ENCODE peak calls at places on chromosomes 4 and X, in nine cellular contexts. One of them, this sample, is unnamed.

GRCh38 chr4:6011686-6012085 is 6.5 kb downstream of the C4orf50 start:
- DNase-seq in A549: no peak
- DNase-seq in neural progenitor cell: no peak
- DNase-seq in tibial artery: no peak
- DNase-seq in psoas muscle: no peak
- DNase-seq in body of pancreas: peak
- DNase-seq in kidney: peak
- DNase-seq in IMR-90: no peak
- DNase-seq in heart right ventricle: peak
- DNase-seq in this sample: peak

GRCh38 chrX:107713205-107714195 is 62.1 kb downstream of the TSC22D3 start:
- DNase-seq in heart right ventricle: no peak
- DNase-seq in body of pancreas: no peak
- DNase-seq in tibial artery: no peak
- DNase-seq in psoas muscle: peak
- DNase-seq in IMR-90: no peak
- DNase-seq in neural progenitor cell: no peak
- DNase-seq in kidney: no peak
- DNase-seq in A549: no peak
- DNase-seq in this sample: no peak

GRCh38 chrX:95057341-95057740 is 1383.3 kb downstream of the FAM133A start:
- DNase-seq in heart right ventricle: no peak
- DNase-seq in kidney: no peak
- DNase-seq in psoas muscle: no peak
- DNase-seq in tibial artery: no peak
- DNase-seq in body of pancreas: no peak
- DNase-seq in neural progenitor cell: no peak
- DNase-seq in A549: no peak
- DNase-seq in IMR-90: peak
- DNase-seq in this sample: no peak

GRCh38 chr4:13647012-13647411 is 19.5 kb upstream of the BOD1L1 start:
- DNase-seq in IMR-90: no peak
- DNase-seq in A549: no peak
- DNase-seq in heart right ventricle: no peak
- DNase-seq in tibial artery: no peak
- DNase-seq in psoas muscle: no peak
- DNase-seq in kidney: no peak
- DNase-seq in neural progenitor cell: no peak
- DNase-seq in body of pancreas: no peak
- DNase-seq in this sample: no peak

GRCh38 chrX:44596277-44596676 is 53.6 kb upstream of the FUNDC1 start:
- DNase-seq in IMR-90: no peak
- DNase-seq in heart right ventricle: no peak
- DNase-seq in A549: no peak
- DNase-seq in kidney: no peak
- DNase-seq in neural progenitor cell: no peak
- DNase-seq in tibial artery: no peak
- DNase-seq in psoas muscle: no peak
- DNase-seq in body of pancreas: no peak
- DNase-seq in this sample: no peak

GRCh38 chrX:55522577-55523254 is 33.1 kb upstream of the USP51 start:
- DNase-seq in A549: no peak
- DNase-seq in body of pancreas: no peak
- DNase-seq in tibial artery: no peak
- DNase-seq in IMR-90: no peak
- DNase-seq in heart right ventricle: peak
- DNase-seq in neural progenitor cell: no peak
- DNase-seq in psoas muscle: peak
- DNase-seq in kidney: peak
- DNase-seq in this sample: no peak

GRCh38 chr4:96736352-96736889 is 896.5 kb downstream of the PDHA2 start:
- DNase-seq in IMR-90: no peak
- DNase-seq in body of pancreas: no peak
- DNase-seq in A549: peak
- DNase-seq in kidney: no peak
- DNase-seq in psoas muscle: no peak
- DNase-seq in tibial artery: no peak
- DNase-seq in neural progenitor cell: peak
- DNase-seq in heart right ventricle: no peak
- DNase-seq in this sample: no peak

GRCh38 chr4:98284640-98285046 is 23.5 kb downstream of the RAP1GDS1 start:
- DNase-seq in body of pancreas: no peak
- DNase-seq in A549: peak
- DNase-seq in tibial artery: no peak
- DNase-seq in IMR-90: peak
- DNase-seq in neural progenitor cell: peak
- DNase-seq in psoas muscle: no peak
- DNase-seq in heart right ventricle: no peak
- DNase-seq in kidney: no peak
- DNase-seq in this sample: no peak

GRCh38 chrX:37825225-37825842 is 22.0 kb downstream of the DYNLT3 start:
- DNase-seq in neural progenitor cell: peak
- DNase-seq in IMR-90: peak
- DNase-seq in body of pancreas: peak
- DNase-seq in heart right ventricle: peak
- DNase-seq in tibial artery: peak
- DNase-seq in psoas muscle: no peak
- DNase-seq in kidney: no peak
- DNase-seq in A549: peak
- DNase-seq in this sample: no peak

GRCh38 chrX:136608295-136608933 is 39.5 kb upstream of the CD40LG start:
- DNase-seq in A549: peak
- DNase-seq in IMR-90: no peak
- DNase-seq in neural progenitor cell: peak
- DNase-seq in tibial artery: peak
- DNase-seq in heart right ventricle: peak
- DNase-seq in kidney: peak
- DNase-seq in body of pancreas: peak
- DNase-seq in psoas muscle: peak
- DNase-seq in this sample: no peak

GRCh38 chr4:155085843-155086530 is 122.4 kb upstream of the NPY2R start:
- DNase-seq in tibial artery: no peak
- DNase-seq in A549: peak
- DNase-seq in neural progenitor cell: no peak
- DNase-seq in IMR-90: peak
- DNase-seq in kidney: no peak
- DNase-seq in psoas muscle: no peak
- DNase-seq in heart right ventricle: no peak
- DNase-seq in body of pancreas: no peak
- DNase-seq in this sample: no peak

GRCh38 chrX:136318895-136319597 is 18.3 kb downstream of the ADGRG4 start:
- DNase-seq in kidney: no peak
- DNase-seq in body of pancreas: no peak
- DNase-seq in IMR-90: no peak
- DNase-seq in tibial artery: no peak
- DNase-seq in A549: no peak
- DNase-seq in psoas muscle: no peak
- DNase-seq in heart right ventricle: no peak
- DNase-seq in neural progenitor cell: no peak
- DNase-seq in this sample: no peak

GRCh38 chr4:166625018-166625637 is 609.2 kb downstream of the SPOCK3 start:
- DNase-seq in psoas muscle: no peak
- DNase-seq in neural progenitor cell: no peak
- DNase-seq in IMR-90: no peak
- DNase-seq in tibial artery: no peak
- DNase-seq in heart right ventricle: no peak
- DNase-seq in A549: no peak
- DNase-seq in kidney: no peak
- DNase-seq in body of pancreas: no peak
- DNase-seq in this sample: no peak

GRCh38 chr4:54897590-54897989 is 227.8 kb downstream of the KDR start:
- DNase-seq in tibial artery: no peak
- DNase-seq in neural progenitor cell: no peak
- DNase-seq in A549: no peak
- DNase-seq in kidney: no peak
- DNase-seq in body of pancreas: no peak
- DNase-seq in IMR-90: peak
- DNase-seq in psoas muscle: no peak
- DNase-seq in heart right ventricle: no peak
- DNase-seq in this sample: no peak

GRCh38 chrX:38052096-38052495 is 45.7 kb downstream of the SYTL5 start:
- DNase-seq in IMR-90: peak
- DNase-seq in psoas muscle: no peak
- DNase-seq in neural progenitor cell: no peak
- DNase-seq in A549: peak
- DNase-seq in tibial artery: no peak
- DNase-seq in heart right ventricle: no peak
- DNase-seq in body of pancreas: no peak
- DNase-seq in kidney: no peak
- DNase-seq in this sample: no peak

GRCh38 chr4:182973421-182974340 is 56.5 kb upstream of the DCTD start:
- DNase-seq in kidney: no peak
- DNase-seq in psoas muscle: no peak
- DNase-seq in neural progenitor cell: no peak
- DNase-seq in body of pancreas: no peak
- DNase-seq in heart right ventricle: no peak
- DNase-seq in IMR-90: peak
- DNase-seq in tibial artery: no peak
- DNase-seq in A549: no peak
- DNase-seq in this sample: no peak

GRCh38 chr4:55435136-55435535 is 39.4 kb downstream of the TMEM165 start:
- DNase-seq in kidney: no peak
- DNase-seq in heart right ventricle: no peak
- DNase-seq in A549: peak
- DNase-seq in body of pancreas: no peak
- DNase-seq in neural progenitor cell: peak
- DNase-seq in IMR-90: peak
- DNase-seq in psoas muscle: no peak
- DNase-seq in tibial artery: no peak
- DNase-seq in this sample: no peak

GRCh38 chr4:56844817-56845580 is 23.5 kb upstream of the SPINK2 start:
- DNase-seq in body of pancreas: no peak
- DNase-seq in heart right ventricle: no peak
- DNase-seq in neural progenitor cell: peak
- DNase-seq in kidney: no peak
- DNase-seq in IMR-90: no peak
- DNase-seq in A549: no peak
- DNase-seq in tibial artery: no peak
- DNase-seq in psoas muscle: no peak
- DNase-seq in this sample: no peak

GRCh38 chr4:88610771-88611170 is 18.5 kb downstream of the HERC3 start:
- DNase-seq in heart right ventricle: peak
- DNase-seq in tibial artery: peak
- DNase-seq in psoas muscle: peak
- DNase-seq in body of pancreas: no peak
- DNase-seq in neural progenitor cell: no peak
- DNase-seq in IMR-90: peak
- DNase-seq in kidney: peak
- DNase-seq in A549: no peak
- DNase-seq in this sample: no peak

GRCh38 chrX:48153769-48154168 is 23.3 kb downstream of the SPACA5B start:
- DNase-seq in heart right ventricle: no peak
- DNase-seq in kidney: no peak
- DNase-seq in tibial artery: no peak
- DNase-seq in body of pancreas: no peak
- DNase-seq in A549: no peak
- DNase-seq in neural progenitor cell: no peak
- DNase-seq in IMR-90: no peak
- DNase-seq in psoas muscle: no peak
- DNase-seq in this sample: no peak

GRCh38 chrX:144335402-144335801 is 451.5 kb downstream of the UBE2NL start:
- DNase-seq in body of pancreas: no peak
- DNase-seq in psoas muscle: no peak
- DNase-seq in IMR-90: no peak
- DNase-seq in neural progenitor cell: peak
- DNase-seq in heart right ventricle: no peak
- DNase-seq in A549: peak
- DNase-seq in tibial artery: no peak
- DNase-seq in kidney: no peak
- DNase-seq in this sample: no peak
- TF ChIP-seq CTCF in body of pancreas: no peak
- TF ChIP-seq CTCF in psoas muscle: no peak
- TF ChIP-seq CTCF in IMR-90: no peak
- TF ChIP-seq CTCF in neural progenitor cell: peak
- TF ChIP-seq CTCF in heart right ventricle: no peak
- TF ChIP-seq CTCF in A549: no peak
- TF ChIP-seq CTCF in tibial artery: no peak
- TF ChIP-seq CTCF in kidney: no peak
- TF ChIP-seq CTCF in this sample: no peak

DNA sequence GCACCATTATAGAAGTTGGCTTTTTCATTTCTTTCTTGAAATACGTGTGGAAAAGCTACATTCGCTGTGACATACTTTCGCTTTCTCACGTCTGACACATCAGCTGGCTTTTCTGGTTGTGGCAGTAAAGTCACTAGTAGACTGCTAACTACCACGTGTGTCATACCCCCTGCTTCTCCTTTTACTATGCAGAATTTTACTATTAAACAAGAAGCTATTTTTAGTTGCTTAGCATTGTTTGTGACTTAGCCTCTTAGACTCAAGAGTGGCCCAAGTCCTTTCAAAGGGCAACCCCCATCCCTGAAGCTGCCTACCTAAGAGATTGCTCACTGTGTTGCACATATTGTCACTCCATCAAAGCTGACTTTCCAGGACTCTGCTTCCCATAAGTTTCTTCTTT is 2.1 kb upstream of the IL2 start:
- DNase-seq in body of pancreas: no peak
- DNase-seq in IMR-90: peak
- DNase-seq in psoas muscle: no peak
- DNase-seq in neural progenitor cell: no peak
- DNase-seq in kidney: no peak
- DNase-seq in A549: no peak
- DNase-seq in heart right ventricle: no peak
- DNase-seq in tibial artery: no peak
- DNase-seq in this sample: no peak
- H3K4me3 ChIP-seq in body of pancreas: no peak
- H3K4me3 ChIP-seq in IMR-90: peak
- H3K4me3 ChIP-seq in psoas muscle: peak
- H3K4me3 ChIP-seq in neural progenitor cell: no peak
- H3K4me3 ChIP-seq in kidney: no peak
- H3K4me3 ChIP-seq in A549: peak
- H3K4me3 ChIP-seq in heart right ventricle: no peak
- H3K4me3 ChIP-seq in tibial artery: no peak
- H3K4me3 ChIP-seq in this sample: no peak

GRCh38 chrX:106177982-106178321 is 9.8 kb downstream of the PWWP3B start:
- DNase-seq in heart right ventricle: no peak
- DNase-seq in body of pancreas: no peak
- DNase-seq in A549: no peak
- DNase-seq in tibial artery: no peak
- DNase-seq in IMR-90: no peak
- DNase-seq in kidney: no peak
- DNase-seq in psoas muscle: no peak
- DNase-seq in neural progenitor cell: no peak
- DNase-seq in this sample: no peak
- H3K27ac ChIP-seq in heart right ventricle: no peak
- H3K27ac ChIP-seq in body of pancreas: no peak
- H3K27ac ChIP-seq in A549: no peak
- H3K27ac ChIP-seq in tibial artery: no peak
- H3K27ac ChIP-seq in IMR-90: no peak
- H3K27ac ChIP-seq in kidney: no peak
- H3K27ac ChIP-seq in psoas muscle: peak
- H3K27ac ChIP-seq in neural progenitor cell: no peak
- H3K27ac ChIP-seq in this sample: no peak

DNA sequence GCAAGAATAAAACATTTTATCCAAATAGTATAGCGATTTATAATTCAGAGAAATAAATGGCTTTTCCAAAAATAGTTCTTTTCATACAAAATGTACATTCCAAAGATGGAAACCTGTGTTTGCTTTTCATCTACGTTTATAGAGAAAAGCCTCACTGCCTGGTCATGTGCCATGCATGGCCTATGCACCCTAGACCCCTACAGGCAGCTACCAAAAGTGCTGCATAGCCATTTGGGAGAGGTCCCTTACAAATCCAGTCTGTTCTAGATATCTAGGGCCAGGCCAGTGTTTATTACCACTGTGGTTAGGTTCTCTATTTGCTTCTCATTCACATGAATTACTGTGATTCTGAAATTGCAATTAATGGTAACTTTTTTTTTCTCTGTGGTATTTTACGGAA is 17.2 kb downstream of the HMGB2 start:
- DNase-seq in kidney: no peak
- DNase-seq in body of pancreas: no peak
- DNase-seq in IMR-90: no peak
- DNase-seq in psoas muscle: no peak
- DNase-seq in tibial artery: no peak
- DNase-seq in heart right ventricle: no peak
- DNase-seq in neural progenitor cell: peak
- DNase-seq in A549: peak
- DNase-seq in this sample: no peak
- TF ChIP-seq CTCF in kidney: no peak
- TF ChIP-seq CTCF in body of pancreas: no peak
- TF ChIP-seq CTCF in IMR-90: no peak
- TF ChIP-seq CTCF in psoas muscle: peak
- TF ChIP-seq CTCF in tibial artery: no peak
- TF ChIP-seq CTCF in heart right ventricle: peak
- TF ChIP-seq CTCF in neural progenitor cell: peak
- TF ChIP-seq CTCF in A549: no peak
- TF ChIP-seq CTCF in this sample: no peak

This sample was measured in dorsolateral prefrontal cortex.